ENCODE peak calls at places on chromosomes 16 and 17, in seven cellular contexts. One of them, this sample, is unnamed. For H3K36me3, the result is how much of the 10 kb centered on the place peaks cover.

GRCh38 chr17:73514146-73514863 is 129.9 kb downstream of the SDK2 start:
- DNase-seq in heart left ventricle: no peak
- DNase-seq in IMR-90: no peak
- DNase-seq in HepG2: no peak
- DNase-seq in breast epithelium: no peak
- DNase-seq in stomach: no peak
- DNase-seq in MM.1S: no peak
- DNase-seq in this sample: no peak

GRCh38 chr16:84730406-84731106 is 30.8 kb downstream of the USP10 start:
- DNase-seq in heart left ventricle: peak
- DNase-seq in MM.1S: no peak
- DNase-seq in IMR-90: peak
- DNase-seq in HepG2: peak
- DNase-seq in stomach: peak
- DNase-seq in breast epithelium: no peak
- DNase-seq in this sample: no peak

GRCh38 chr16:46866286-46866685 is 17.9 kb upstream of the GPT2 start:
- DNase-seq in IMR-90: no peak
- DNase-seq in stomach: no peak
- DNase-seq in MM.1S: no peak
- DNase-seq in HepG2: no peak
- DNase-seq in breast epithelium: no peak
- DNase-seq in heart left ventricle: no peak
- DNase-seq in this sample: no peak

GRCh38 chr17:76011951-76012350 is 11.3 kb downstream of the CDK3 start:
- DNase-seq in MM.1S: no peak
- DNase-seq in heart left ventricle: no peak
- DNase-seq in breast epithelium: no peak
- DNase-seq in IMR-90: no peak
- DNase-seq in HepG2: no peak
- DNase-seq in stomach: no peak
- DNase-seq in this sample: no peak

GRCh38 chr16:56041556-56042140 is 149.6 kb upstream of the GNAO1 start:
- DNase-seq in heart left ventricle: peak
- DNase-seq in stomach: no peak
- DNase-seq in breast epithelium: no peak
- DNase-seq in HepG2: peak
- DNase-seq in IMR-90: no peak
- DNase-seq in MM.1S: no peak
- DNase-seq in this sample: peak

GRCh38 chr17:281365-281999 is 71.1 kb downstream of the RPH3AL start:
- DNase-seq in heart left ventricle: peak
- DNase-seq in MM.1S: no peak
- DNase-seq in HepG2: no peak
- DNase-seq in stomach: no peak
- DNase-seq in IMR-90: no peak
- DNase-seq in breast epithelium: peak
- DNase-seq in this sample: peak

GRCh38 chr17:66523378-66524174 is 221.2 kb downstream of the PRKCA start:
- DNase-seq in MM.1S: no peak
- DNase-seq in IMR-90: peak
- DNase-seq in stomach: no peak
- DNase-seq in HepG2: no peak
- DNase-seq in heart left ventricle: no peak
- DNase-seq in breast epithelium: no peak
- DNase-seq in this sample: no peak

GRCh38 chr17:6064855-6065254 is 5.3 kb upstream of the WSCD1 start:
- DNase-seq in IMR-90: no peak
- DNase-seq in stomach: no peak
- DNase-seq in breast epithelium: no peak
- DNase-seq in heart left ventricle: no peak
- DNase-seq in HepG2: no peak
- DNase-seq in MM.1S: no peak
- DNase-seq in this sample: no peak

GRCh38 chr17:81420769-81421462 is 25.7 kb downstream of the BAHCC1 start:
- DNase-seq in heart left ventricle: peak
- DNase-seq in breast epithelium: no peak
- DNase-seq in MM.1S: no peak
- DNase-seq in IMR-90: peak
- DNase-seq in HepG2: no peak
- DNase-seq in stomach: peak
- DNase-seq in this sample: no peak

GRCh38 chr17:81221371-81221841 is 1.4 kb downstream of the CEP131 start:
- DNase-seq in stomach: no peak
- DNase-seq in MM.1S: no peak
- DNase-seq in breast epithelium: no peak
- DNase-seq in IMR-90: no peak
- DNase-seq in heart left ventricle: no peak
- DNase-seq in HepG2: no peak
- DNase-seq in this sample: no peak

GRCh38 chr17:74734256-74734655 is 2.8 kb upstream of the RAB37 start:
- DNase-seq in heart left ventricle: no peak
- DNase-seq in breast epithelium: no peak
- DNase-seq in IMR-90: no peak
- DNase-seq in stomach: no peak
- DNase-seq in HepG2: no peak
- DNase-seq in MM.1S: no peak
- DNase-seq in this sample: no peak

GRCh38 chr16:84115919-84116719 is 623 bp downstream of the MBTPS1 start:
- DNase-seq in stomach: peak
- DNase-seq in HepG2: peak
- DNase-seq in heart left ventricle: no peak
- DNase-seq in breast epithelium: no peak
- DNase-seq in MM.1S: peak
- DNase-seq in IMR-90: peak
- DNase-seq in this sample: peak

GRCh38 chr17:41692722-41693521 is 4.2 kb downstream of the EIF1 start:
- DNase-seq in MM.1S: no peak
- DNase-seq in stomach: no peak
- DNase-seq in IMR-90: peak
- DNase-seq in HepG2: no peak
- DNase-seq in heart left ventricle: no peak
- DNase-seq in breast epithelium: no peak
- DNase-seq in this sample: no peak

GRCh38 chr17:36690190-36690589 is 88.8 kb downstream of the MRM1 start:
- DNase-seq in stomach: no peak
- DNase-seq in IMR-90: no peak
- DNase-seq in MM.1S: no peak
- DNase-seq in heart left ventricle: no peak
- DNase-seq in HepG2: no peak
- DNase-seq in breast epithelium: no peak
- DNase-seq in this sample: no peak

GRCh38 chr17:32588982-32589381 is 102.2 kb downstream of the CDK5R1 start:
- DNase-seq in IMR-90: no peak
- DNase-seq in HepG2: peak
- DNase-seq in stomach: no peak
- DNase-seq in MM.1S: no peak
- DNase-seq in breast epithelium: no peak
- DNase-seq in heart left ventricle: no peak
- DNase-seq in this sample: no peak

DNA sequence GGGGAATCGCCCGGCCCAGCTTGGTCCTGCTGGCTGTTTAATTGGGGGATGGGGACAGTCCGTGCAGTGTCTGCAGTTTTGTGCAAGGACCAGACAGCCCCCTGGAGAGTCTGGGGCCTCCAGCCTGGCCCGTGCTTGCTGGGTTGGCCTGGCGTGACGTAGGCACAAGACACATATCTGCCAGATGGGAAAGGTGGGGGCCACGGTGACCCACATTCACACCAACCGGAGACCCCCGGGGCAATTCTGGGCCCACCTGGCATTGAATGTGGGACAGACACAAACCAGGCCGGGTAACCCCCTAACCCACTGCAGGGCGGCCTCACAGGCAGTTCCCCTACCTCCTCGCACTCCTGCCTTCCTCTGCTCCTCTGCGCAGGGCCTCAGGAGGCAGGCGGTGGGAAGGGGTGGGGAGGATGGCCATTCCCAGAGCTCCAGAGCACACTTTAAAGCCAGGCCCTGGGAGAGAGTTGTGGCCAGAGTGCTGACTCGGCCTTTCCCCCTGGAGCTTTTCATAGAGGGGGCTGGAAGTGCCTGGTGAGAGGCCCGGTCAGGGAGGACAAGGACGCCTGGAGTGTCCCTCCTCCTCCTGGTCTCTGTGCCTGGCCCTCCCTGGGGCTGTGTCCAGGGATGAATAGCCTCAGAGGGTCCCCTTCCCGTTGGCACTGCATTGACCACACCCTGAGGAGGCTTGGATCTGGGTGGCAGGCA is 1.5 kb downstream of the MRC2 start:
- DNase-seq in HepG2: no peak
- DNase-seq in IMR-90: peak
- DNase-seq in heart left ventricle: no peak
- DNase-seq in stomach: no peak
- DNase-seq in breast epithelium: no peak
- DNase-seq in MM.1S: no peak
- DNase-seq in this sample: no peak
- TF ChIP-seq CTCF in HepG2: no peak
- TF ChIP-seq CTCF in IMR-90: no peak
- TF ChIP-seq CTCF in heart left ventricle: no peak
- TF ChIP-seq CTCF in stomach: no peak
- TF ChIP-seq CTCF in breast epithelium: no peak
- TF ChIP-seq CTCF in MM.1S: no peak
- TF ChIP-seq CTCF in this sample: no peak

DNA sequence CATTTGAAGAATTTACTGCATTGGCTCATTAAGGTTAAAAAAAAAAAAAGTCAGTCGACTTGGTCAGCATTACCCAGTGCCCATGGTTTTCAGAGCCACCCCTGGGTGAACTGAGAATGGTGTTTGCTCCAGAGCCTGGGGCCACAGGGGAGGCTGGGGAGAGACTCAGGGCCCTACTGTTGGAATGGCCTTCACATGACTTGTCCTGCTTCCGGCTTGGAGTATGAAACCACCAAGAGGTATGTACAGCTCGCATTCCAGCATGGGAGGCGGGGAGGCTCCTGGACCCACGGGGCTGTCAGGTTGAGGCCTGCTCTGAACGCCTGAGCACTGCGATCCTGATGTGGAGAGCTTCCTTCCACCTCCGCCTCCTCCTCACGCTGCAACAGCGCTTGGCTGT is 36.8 kb downstream of the MSI2 start:
- DNase-seq in heart left ventricle: no peak
- DNase-seq in stomach: no peak
- DNase-seq in HepG2: peak
- DNase-seq in MM.1S: no peak
- DNase-seq in breast epithelium: no peak
- DNase-seq in IMR-90: no peak
- DNase-seq in this sample: no peak
- H3K36me3 ChIP-seq in heart left ventricle: under half
- H3K36me3 ChIP-seq in stomach: under half
- H3K36me3 ChIP-seq in HepG2: under half
- H3K36me3 ChIP-seq in MM.1S: under half
- H3K36me3 ChIP-seq in breast epithelium: under half
- H3K36me3 ChIP-seq in IMR-90: under half
- H3K36me3 ChIP-seq in this sample: under half

GRCh38 chr16:69916445-69916844 is 34.7 kb upstream of the CLEC18A start:
- DNase-seq in heart left ventricle: no peak
- DNase-seq in stomach: no peak
- DNase-seq in IMR-90: no peak
- DNase-seq in breast epithelium: no peak
- DNase-seq in MM.1S: no peak
- DNase-seq in HepG2: no peak
- DNase-seq in this sample: no peak

GRCh38 chr16:69921125-69921524 is 30.0 kb upstream of the CLEC18A start:
- DNase-seq in breast epithelium: no peak
- DNase-seq in heart left ventricle: no peak
- DNase-seq in MM.1S: no peak
- DNase-seq in IMR-90: peak
- DNase-seq in HepG2: no peak
- DNase-seq in stomach: no peak
- DNase-seq in this sample: no peak

GRCh38 chr16:69917739-69918138 is 33.4 kb upstream of the CLEC18A start:
- DNase-seq in heart left ventricle: peak
- DNase-seq in IMR-90: peak
- DNase-seq in stomach: no peak
- DNase-seq in breast epithelium: no peak
- DNase-seq in HepG2: no peak
- DNase-seq in MM.1S: no peak
- DNase-seq in this sample: peak

GRCh38 chr16:69918241-69918640 is 32.9 kb upstream of the CLEC18A start:
- DNase-seq in IMR-90: peak
- DNase-seq in MM.1S: no peak
- DNase-seq in HepG2: no peak
- DNase-seq in heart left ventricle: no peak
- DNase-seq in breast epithelium: no peak
- DNase-seq in stomach: no peak
- DNase-seq in this sample: no peak

DNA sequence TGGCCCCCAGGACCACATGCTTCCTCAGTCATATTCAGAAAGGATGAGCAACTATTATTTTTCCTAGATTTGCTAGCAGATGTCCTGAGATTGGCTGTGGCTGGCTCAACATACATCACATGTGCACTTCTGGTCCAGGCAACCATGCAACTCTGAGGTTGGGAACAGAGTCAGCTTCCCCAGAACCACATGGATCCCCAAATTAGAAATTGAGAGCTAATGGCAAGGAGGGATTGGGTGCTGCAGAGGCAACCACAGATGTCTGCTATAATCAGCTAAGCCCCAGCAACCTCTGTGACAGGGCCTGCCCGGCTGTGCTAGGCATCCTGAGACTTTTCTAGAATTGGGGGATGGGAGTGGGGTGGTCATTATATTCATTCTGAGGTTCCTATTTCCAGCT is 33.8 kb upstream of the CLEC18A start:
- DNase-seq in MM.1S: no peak
- DNase-seq in HepG2: no peak
- DNase-seq in stomach: no peak
- DNase-seq in IMR-90: no peak
- DNase-seq in breast epithelium: no peak
- DNase-seq in heart left ventricle: no peak
- DNase-seq in this sample: no peak
- H3K27ac ChIP-seq in MM.1S: no peak
- H3K27ac ChIP-seq in HepG2: no peak
- H3K27ac ChIP-seq in stomach: no peak
- H3K27ac ChIP-seq in IMR-90: peak
- H3K27ac ChIP-seq in breast epithelium: peak
- H3K27ac ChIP-seq in heart left ventricle: peak
- H3K27ac ChIP-seq in this sample: no peak

GRCh38 chr16:54817940-54818574 is 112.6 kb upstream of the IRX5 start:
- DNase-seq in heart left ventricle: no peak
- DNase-seq in IMR-90: no peak
- DNase-seq in MM.1S: no peak
- DNase-seq in HepG2: no peak
- DNase-seq in stomach: no peak
- DNase-seq in breast epithelium: no peak
- DNase-seq in this sample: no peak

GRCh38 chr16:54816471-54816870 is 114.2 kb upstream of the IRX5 start:
- DNase-seq in IMR-90: no peak
- DNase-seq in HepG2: no peak
- DNase-seq in stomach: no peak
- DNase-seq in MM.1S: no peak
- DNase-seq in breast epithelium: no peak
- DNase-seq in heart left ventricle: no peak
- DNase-seq in this sample: no peak

GRCh38 chr16:54815177-54815576 is 115.5 kb upstream of the IRX5 start:
- DNase-seq in breast epithelium: no peak
- DNase-seq in HepG2: no peak
- DNase-seq in IMR-90: no peak
- DNase-seq in stomach: no peak
- DNase-seq in MM.1S: no peak
- DNase-seq in heart left ventricle: no peak
- DNase-seq in this sample: no peak

GRCh38 chr16:54813778-54814177 is 116.9 kb upstream of the IRX5 start:
- DNase-seq in MM.1S: no peak
- DNase-seq in IMR-90: no peak
- DNase-seq in heart left ventricle: no peak
- DNase-seq in stomach: no peak
- DNase-seq in breast epithelium: no peak
- DNase-seq in HepG2: no peak
- DNase-seq in this sample: no peak

GRCh38 chr16:54817432-54817831 is 113.2 kb upstream of the IRX5 start:
- DNase-seq in heart left ventricle: no peak
- DNase-seq in IMR-90: no peak
- DNase-seq in breast epithelium: no peak
- DNase-seq in stomach: peak
- DNase-seq in HepG2: peak
- DNase-seq in MM.1S: peak
- DNase-seq in this sample: no peak
- TF ChIP-seq CTCF in heart left ventricle: peak
- TF ChIP-seq CTCF in IMR-90: no peak
- TF ChIP-seq CTCF in breast epithelium: peak
- TF ChIP-seq CTCF in stomach: peak
- TF ChIP-seq CTCF in HepG2: peak
- TF ChIP-seq CTCF in MM.1S: peak
- TF ChIP-seq CTCF in this sample: peak

This sample was measured in right lobe of liver.